ENCODE peak calls at places on chromosomes 1 and 21, in seven cellular contexts. P is stimulated activated naive B cell treated with anti-CD40 and anti-IgM and Interleukin-4, amounts not matched to agents 10 μg/mL and 1 μg/mL and 100 μg/mL, for 72 hours; S is amniotic stem cell; Q is naive thymus-derived CD8-positive, alpha-beta T cell; V is occipital lobe; M is CD8-positive, alpha-beta memory T cell; I is islet precursor cell. G is an unnamed sample.

GRCh38 chr1:9316080-9316444 is 23.4 kb downstream of the SPSB1 start:
- DNase-seq in Q (no peak), P (no peak), I (no peak), S (no peak), M (no peak), V (no peak), G (no peak)

GRCh38 chr1:10973552-10973951 is 38.9 kb upstream of the TARDBP start:
- DNase-seq in Q (no peak), V (no peak), M (no peak), S (peak), I (no peak), P (no peak), G (no peak)

GRCh38 chr1:38005195-38006007 is at the start of gene FHL3:
- DNase-seq in I (peak), P (no peak), V (no peak), Q (peak), M (no peak), S (no peak), G (no peak)

GRCh38 chr1:177650947-177651346 is 318.9 kb downstream of the SEC16B start:
- DNase-seq in P (no peak), Q (no peak), M (no peak), I (no peak), V (no peak), S (no peak), G (no peak)

GRCh38 chr1:27393641-27394281 is 1.3 kb downstream of the GPR3 start:
- DNase-seq in V (no peak), P (no peak), Q (no peak), M (no peak), S (no peak), I (no peak), G (no peak)

GRCh38 chr21:44083631-44084291 is 23.4 kb upstream of the PWP2 start:
- DNase-seq in P (no peak), V (no peak), Q (peak), I (no peak), S (no peak), M (peak), G (no peak)

GRCh38 chr1:61080408-61081134 is 1.8 kb upstream of the NFIA start:
- DNase-seq in S (no peak), V (no peak), M (no peak), I (no peak), P (no peak), Q (no peak), G (no peak)

GRCh38 chr21:25871566-25871965 is 136.8 kb downstream of the GABPA start:
- DNase-seq in V (no peak), Q (no peak), I (no peak), S (no peak), P (no peak), M (no peak), G (no peak)

GRCh38 chr21:45467221-45467779 is 62.3 kb downstream of the COL18A1 start:
- DNase-seq in V (no peak), Q (no peak), P (no peak), I (no peak), S (no peak), M (no peak), G (no peak)

GRCh38 chr1:93814059-93814794 is 64.8 kb downstream of the DNTTIP2 start:
- DNase-seq in M (peak), S (peak), I (peak), P (peak), V (peak), Q (no peak), G (no peak)

GRCh38 chr1:39087109-39087834 is 61.1 kb downstream of the NDUFS5 start:
- DNase-seq in P (no peak), I (no peak), V (no peak), S (no peak), M (no peak), Q (no peak), G (no peak)

GRCh38 chr1:239302716-239303115 is 83.7 kb upstream of the CHRM3 start:
- DNase-seq in I (no peak), S (no peak), Q (no peak), V (no peak), M (no peak), P (no peak), G (no peak)

GRCh38 chr1:113014508-113014907 is 58.5 kb upstream of the LRIG2 start:
- DNase-seq in P (no peak), Q (no peak), I (no peak), V (no peak), M (no peak), S (no peak), G (no peak)

GRCh38 chr1:202203238-202204039 is 9.8 kb downstream of the LGR6 start:
- DNase-seq in M (no peak), I (no peak), V (no peak), Q (no peak), S (no peak), P (no peak), G (no peak)

GRCh38 chr1:119632103-119632490 is 16.0 kb downstream of the ZNF697 start:
- DNase-seq in I (no peak), S (no peak), P (no peak), M (no peak), Q (no peak), V (no peak), G (no peak)

GRCh38 chr21:36241717-36242116 is 78.3 kb upstream of the MORC3 start:
- DNase-seq in M (no peak), S (no peak), P (no peak), V (no peak), I (no peak), Q (no peak), G (no peak)

GRCh38 chr1:151523331-151523730 is 12.1 kb downstream of the CGN start:
- DNase-seq in Q (no peak), I (no peak), P (no peak), V (no peak), S (no peak), M (no peak), G (no peak)

GRCh38 chr1:54051936-54052469 is 1.0 kb downstream of the TMEM59 start:
- DNase-seq in M (no peak), I (no peak), V (no peak), Q (no peak), P (no peak), S (peak), G (no peak)

GRCh38 chr21:41779659-41780058 is 12.8 kb upstream of the RIPK4 start:
- DNase-seq in M (no peak), I (no peak), S (no peak), Q (no peak), V (no peak), P (no peak), G (no peak)

GRCh38 chr1:228352677-228353481 is 53.8 kb downstream of the TRIM11 start:
- DNase-seq in Q (no peak), I (no peak), M (no peak), P (no peak), V (no peak), S (no peak), G (no peak)

GRCh38 chr1:201013991-201014815 is 9.3 kb downstream of the KIF21B start:
- DNase-seq in V (peak), S (no peak), I (no peak), Q (no peak), P (no peak), M (no peak), G (no peak)

GRCh38 chr1:35047188-35047858 is 15.6 kb upstream of the ZMYM6 start:
- DNase-seq in S (peak), P (no peak), Q (no peak), I (no peak), M (no peak), V (no peak), G (peak)

GRCh38 chr1:227270554-227270953 is 47.7 kb downstream of the CDC42BPA start:
- DNase-seq in V (no peak), M (no peak), P (no peak), Q (no peak), I (no peak), S (no peak), G (no peak)

GRCh38 chr1:156138366-156138969 is 14.9 kb upstream of the SEMA4A start:
- DNase-seq in M (no peak), P (no peak), S (no peak), V (no peak), Q (no peak), I (no peak), G (no peak)

GRCh38 chr21:32378956-32379355 is 13.9 kb downstream of the URB1 start:
- DNase-seq in I (no peak), P (no peak), Q (no peak), S (no peak), V (no peak), M (no peak), G (no peak)

GRCh38 chr1:184915463-184916080 is 58.7 kb downstream of the NIBAN1 start:
- DNase-seq in M (no peak), V (no peak), P (no peak), I (no peak), Q (no peak), S (no peak), G (no peak)

GRCh38 chr1:225973158-225973557 is 26.0 kb downstream of the SDE2 start:
- DNase-seq in Q (no peak), V (no peak), S (no peak), I (no peak), P (no peak), M (no peak), G (no peak)

GRCh38 chr1:121458291-121459048 is 273.7 kb downstream of the SRGAP2C start:
- DNase-seq in S (no peak), M (peak), Q (no peak), P (no peak), I (no peak), V (no peak), G (no peak)

GRCh38 chr1:245263701-245264100 is 108.9 kb downstream of the KIF26B start:
- DNase-seq in P (no peak), S (no peak), Q (no peak), I (no peak), V (no peak), M (no peak), G (no peak)

GRCh38 chr1:43452789-43453441 is 816 bp downstream of the HYI start:
- DNase-seq in Q (no peak), M (no peak), S (no peak), P (no peak), V (no peak), I (peak), G (no peak)

GRCh38 chr1:208154679-208155078 is 89.5 kb downstream of the PLXNA2 start:
- DNase-seq in V (no peak), P (no peak), I (no peak), Q (no peak), S (no peak), M (no peak), G (no peak)

GRCh38 chr21:8989261-8989882 is 1532.0 kb upstream of the TPTE start:
- DNase-seq in V (no peak), P (no peak), M (no peak), I (no peak), S (no peak), Q (no peak), G (no peak)

GRCh38 chr1:29644812-29645211 is 408.5 kb downstream of the PTPRU start:
- DNase-seq in S (no peak), V (no peak), M (no peak), Q (no peak), P (no peak), I (peak), G (no peak)

GRCh38 chr1:52386458-52386857 is 17.8 kb downstream of the ORC1 start:
- DNase-seq in Q (no peak), I (peak), P (no peak), S (no peak), M (no peak), V (no peak), G (no peak)

GRCh38 chr1:171715813-171716251 is 26.0 kb downstream of the VAMP4 start:
- DNase-seq in M (no peak), S (no peak), Q (no peak), P (no peak), V (no peak), I (no peak), G (no peak)

GRCh38 chr1:204885288-204885711 is 14.6 kb downstream of the NFASC start:
- DNase-seq in Q (no peak), S (no peak), I (no peak), M (no peak), P (no peak), V (no peak), G (no peak)

G was measured in non-pigmented ciliary epithelial cell.